ENCODE peak calls at places on chromosomes 4 and X, in seven cellular contexts. One of them, this sample, is unnamed.

GRCh38 chrX:10483191-10483808 is 137.1 kb downstream of the MID1 start:
- DNase-seq in LoVo: no peak
- DNase-seq in stimulated activated CD4-positive, alpha-beta T cell treated with anti-CD3 and anti-CD28 coated beads, Interleukin-15, amount 100 ng/mL, for 24 hours: no peak
- DNase-seq in GM03348: no peak
- DNase-seq in endothelial cell: no peak
- DNase-seq in HTR-8/SVneo: no peak
- DNase-seq in aorta: no peak
- DNase-seq in this sample: no peak

GRCh38 chr4:121829511-121829910 is 5.8 kb upstream of the CCNA2 start:
- DNase-seq in LoVo: no peak
- DNase-seq in endothelial cell: no peak
- DNase-seq in stimulated activated CD4-positive, alpha-beta T cell treated with anti-CD3 and anti-CD28 coated beads, Interleukin-15, amount 100 ng/mL, for 24 hours: no peak
- DNase-seq in HTR-8/SVneo: no peak
- DNase-seq in aorta: no peak
- DNase-seq in GM03348: no peak
- DNase-seq in this sample: no peak

GRCh38 chr4:77052352-77052751 is 23.4 kb downstream of the CCNI start:
- DNase-seq in GM03348: peak
- DNase-seq in LoVo: no peak
- DNase-seq in HTR-8/SVneo: no peak
- DNase-seq in aorta: peak
- DNase-seq in stimulated activated CD4-positive, alpha-beta T cell treated with anti-CD3 and anti-CD28 coated beads, Interleukin-15, amount 100 ng/mL, for 24 hours: peak
- DNase-seq in endothelial cell: peak
- DNase-seq in this sample: no peak

GRCh38 chr4:6331018-6331417 is 61.4 kb downstream of the WFS1 start:
- DNase-seq in HTR-8/SVneo: no peak
- DNase-seq in LoVo: no peak
- DNase-seq in endothelial cell: no peak
- DNase-seq in GM03348: peak
- DNase-seq in stimulated activated CD4-positive, alpha-beta T cell treated with anti-CD3 and anti-CD28 coated beads, Interleukin-15, amount 100 ng/mL, for 24 hours: peak
- DNase-seq in aorta: no peak
- DNase-seq in this sample: no peak

GRCh38 chr4:157043131-157043530 is 32.8 kb upstream of the GLRB start:
- DNase-seq in endothelial cell: peak
- DNase-seq in GM03348: peak
- DNase-seq in stimulated activated CD4-positive, alpha-beta T cell treated with anti-CD3 and anti-CD28 coated beads, Interleukin-15, amount 100 ng/mL, for 24 hours: no peak
- DNase-seq in aorta: no peak
- DNase-seq in HTR-8/SVneo: peak
- DNase-seq in LoVo: no peak
- DNase-seq in this sample: no peak

GRCh38 chr4:113222431-113222979 is 173.1 kb downstream of the ANK2 start:
- DNase-seq in stimulated activated CD4-positive, alpha-beta T cell treated with anti-CD3 and anti-CD28 coated beads, Interleukin-15, amount 100 ng/mL, for 24 hours: no peak
- DNase-seq in LoVo: no peak
- DNase-seq in endothelial cell: no peak
- DNase-seq in HTR-8/SVneo: peak
- DNase-seq in aorta: no peak
- DNase-seq in GM03348: peak
- DNase-seq in this sample: no peak

GRCh38 chr4:86586160-86586572 is 7.9 kb upstream of the PTPN13 start:
- DNase-seq in GM03348: peak
- DNase-seq in HTR-8/SVneo: no peak
- DNase-seq in stimulated activated CD4-positive, alpha-beta T cell treated with anti-CD3 and anti-CD28 coated beads, Interleukin-15, amount 100 ng/mL, for 24 hours: no peak
- DNase-seq in endothelial cell: no peak
- DNase-seq in LoVo: peak
- DNase-seq in aorta: no peak
- DNase-seq in this sample: no peak

GRCh38 chrX:42755820-42756219 is 22.1 kb downstream of the PPP1R2C start:
- DNase-seq in endothelial cell: no peak
- DNase-seq in HTR-8/SVneo: peak
- DNase-seq in stimulated activated CD4-positive, alpha-beta T cell treated with anti-CD3 and anti-CD28 coated beads, Interleukin-15, amount 100 ng/mL, for 24 hours: no peak
- DNase-seq in aorta: peak
- DNase-seq in LoVo: peak
- DNase-seq in GM03348: peak
- DNase-seq in this sample: no peak

GRCh38 chr4:687975-688694 is 816 bp downstream of the SLC49A3 start:
- DNase-seq in HTR-8/SVneo: no peak
- DNase-seq in GM03348: no peak
- DNase-seq in LoVo: no peak
- DNase-seq in endothelial cell: no peak
- DNase-seq in stimulated activated CD4-positive, alpha-beta T cell treated with anti-CD3 and anti-CD28 coated beads, Interleukin-15, amount 100 ng/mL, for 24 hours: no peak
- DNase-seq in aorta: peak
- DNase-seq in this sample: no peak

GRCh38 chr4:105715692-105716278 is 7.2 kb downstream of the GSTCD start:
- DNase-seq in GM03348: peak
- DNase-seq in aorta: no peak
- DNase-seq in endothelial cell: no peak
- DNase-seq in LoVo: peak
- DNase-seq in HTR-8/SVneo: peak
- DNase-seq in stimulated activated CD4-positive, alpha-beta T cell treated with anti-CD3 and anti-CD28 coated beads, Interleukin-15, amount 100 ng/mL, for 24 hours: no peak
- DNase-seq in this sample: no peak

GRCh38 chr4:118727360-118727759 is 42.2 kb downstream of the METTL14 start:
- DNase-seq in endothelial cell: no peak
- DNase-seq in GM03348: no peak
- DNase-seq in LoVo: no peak
- DNase-seq in aorta: no peak
- DNase-seq in HTR-8/SVneo: no peak
- DNase-seq in stimulated activated CD4-positive, alpha-beta T cell treated with anti-CD3 and anti-CD28 coated beads, Interleukin-15, amount 100 ng/mL, for 24 hours: no peak
- DNase-seq in this sample: no peak

GRCh38 chr4:105951198-105951597 is 55.9 kb downstream of the NPNT start:
- DNase-seq in LoVo: no peak
- DNase-seq in stimulated activated CD4-positive, alpha-beta T cell treated with anti-CD3 and anti-CD28 coated beads, Interleukin-15, amount 100 ng/mL, for 24 hours: no peak
- DNase-seq in HTR-8/SVneo: no peak
- DNase-seq in aorta: no peak
- DNase-seq in GM03348: peak
- DNase-seq in endothelial cell: no peak
- DNase-seq in this sample: no peak

GRCh38 chr4:185695743-185696142 is 116.3 kb downstream of the SORBS2 start:
- DNase-seq in endothelial cell: no peak
- DNase-seq in GM03348: no peak
- DNase-seq in HTR-8/SVneo: no peak
- DNase-seq in aorta: no peak
- DNase-seq in LoVo: no peak
- DNase-seq in stimulated activated CD4-positive, alpha-beta T cell treated with anti-CD3 and anti-CD28 coated beads, Interleukin-15, amount 100 ng/mL, for 24 hours: no peak
- DNase-seq in this sample: no peak

GRCh38 chr4:55949480-55949802 is 696 bp downstream of the CEP135 start:
- DNase-seq in endothelial cell: no peak
- DNase-seq in stimulated activated CD4-positive, alpha-beta T cell treated with anti-CD3 and anti-CD28 coated beads, Interleukin-15, amount 100 ng/mL, for 24 hours: no peak
- DNase-seq in HTR-8/SVneo: no peak
- DNase-seq in aorta: no peak
- DNase-seq in LoVo: no peak
- DNase-seq in GM03348: no peak
- DNase-seq in this sample: no peak

GRCh38 chr4:54440394-54441223 is 211.5 kb downstream of the PDGFRA start:
- DNase-seq in LoVo: peak
- DNase-seq in aorta: no peak
- DNase-seq in HTR-8/SVneo: peak
- DNase-seq in endothelial cell: peak
- DNase-seq in stimulated activated CD4-positive, alpha-beta T cell treated with anti-CD3 and anti-CD28 coated beads, Interleukin-15, amount 100 ng/mL, for 24 hours: peak
- DNase-seq in GM03348: peak
- DNase-seq in this sample: no peak

GRCh38 chr4:122524176-122524575 is 67.7 kb upstream of the IL2 start:
- DNase-seq in GM03348: no peak
- DNase-seq in aorta: no peak
- DNase-seq in stimulated activated CD4-positive, alpha-beta T cell treated with anti-CD3 and anti-CD28 coated beads, Interleukin-15, amount 100 ng/mL, for 24 hours: no peak
- DNase-seq in LoVo: no peak
- DNase-seq in HTR-8/SVneo: no peak
- DNase-seq in endothelial cell: no peak
- DNase-seq in this sample: no peak

GRCh38 chrX:1601768-1602085 is 10.3 kb downstream of the AKAP17A start:
- DNase-seq in aorta: no peak
- DNase-seq in stimulated activated CD4-positive, alpha-beta T cell treated with anti-CD3 and anti-CD28 coated beads, Interleukin-15, amount 100 ng/mL, for 24 hours: no peak
- DNase-seq in LoVo: no peak
- DNase-seq in HTR-8/SVneo: no peak
- DNase-seq in GM03348: no peak
- DNase-seq in endothelial cell: no peak
- DNase-seq in this sample: no peak

GRCh38 chr4:1898681-1899080 is 27.5 kb downstream of the NSD2 start:
- DNase-seq in endothelial cell: no peak
- DNase-seq in LoVo: no peak
- DNase-seq in stimulated activated CD4-positive, alpha-beta T cell treated with anti-CD3 and anti-CD28 coated beads, Interleukin-15, amount 100 ng/mL, for 24 hours: no peak
- DNase-seq in aorta: no peak
- DNase-seq in HTR-8/SVneo: no peak
- DNase-seq in GM03348: no peak
- DNase-seq in this sample: no peak

GRCh38 chr4:26856906-26857277 is 3.7 kb upstream of the STIM2 start:
- DNase-seq in endothelial cell: no peak
- DNase-seq in GM03348: no peak
- DNase-seq in stimulated activated CD4-positive, alpha-beta T cell treated with anti-CD3 and anti-CD28 coated beads, Interleukin-15, amount 100 ng/mL, for 24 hours: no peak
- DNase-seq in LoVo: no peak
- DNase-seq in HTR-8/SVneo: no peak
- DNase-seq in aorta: no peak
- DNase-seq in this sample: no peak

GRCh38 chrX:153499876-153500275 is 5.1 kb downstream of the BGN start:
- DNase-seq in HTR-8/SVneo: no peak
- DNase-seq in endothelial cell: no peak
- DNase-seq in aorta: no peak
- DNase-seq in stimulated activated CD4-positive, alpha-beta T cell treated with anti-CD3 and anti-CD28 coated beads, Interleukin-15, amount 100 ng/mL, for 24 hours: no peak
- DNase-seq in LoVo: no peak
- DNase-seq in GM03348: peak
- DNase-seq in this sample: no peak

GRCh38 chr4:2935762-2936743 is 27.2 kb downstream of the NOP14 start:
- DNase-seq in stimulated activated CD4-positive, alpha-beta T cell treated with anti-CD3 and anti-CD28 coated beads, Interleukin-15, amount 100 ng/mL, for 24 hours: peak
- DNase-seq in LoVo: peak
- DNase-seq in endothelial cell: no peak
- DNase-seq in GM03348: no peak
- DNase-seq in HTR-8/SVneo: peak
- DNase-seq in aorta: peak
- DNase-seq in this sample: peak

GRCh38 chr4:143085224-143085623 is 99.5 kb upstream of the USP38 start:
- DNase-seq in stimulated activated CD4-positive, alpha-beta T cell treated with anti-CD3 and anti-CD28 coated beads, Interleukin-15, amount 100 ng/mL, for 24 hours: no peak
- DNase-seq in endothelial cell: no peak
- DNase-seq in LoVo: no peak
- DNase-seq in HTR-8/SVneo: peak
- DNase-seq in aorta: no peak
- DNase-seq in GM03348: peak
- DNase-seq in this sample: no peak

This sample was measured in coronary artery.